ENCODE peak calls at places on chromosomes 6 and 20, in four cellular contexts. H is GM04504, V is cardiac muscle cell, K is neuronal stem cell. F is an unnamed sample.

GRCh38 chr6:101613556-101613955 is 220.0 kb downstream of the GRIK2 start:
- DNase-seq in V (no peak), K (no peak), H (no peak), F (no peak)

GRCh38 chr6:43896474-43896873 is 126.5 kb downstream of the VEGFA start:
- DNase-seq in K (no peak), H (no peak), V (no peak), F (no peak)

GRCh38 chr6:17574871-17575560 is 25.1 kb upstream of the FAM8A1 start:
- DNase-seq in V (no peak), K (no peak), H (peak), F (peak)

GRCh38 chr20:24350923-24351368 is 118.5 kb upstream of the SYNDIG1 start:
- DNase-seq in V (no peak), K (no peak), H (no peak), F (no peak)

GRCh38 chr6:82511546-82511945 is 147.9 kb downstream of the TPBG start:
- DNase-seq in H (no peak), K (no peak), V (no peak), F (no peak)

GRCh38 chr20:54355631-54356280 is 119.6 kb upstream of the DOK5 start:
- DNase-seq in V (no peak), H (no peak), K (no peak), F (no peak)

GRCh38 chr6:158894192-158894591 is 75.0 kb upstream of the EZR start:
- DNase-seq in H (peak), K (peak), V (no peak), F (peak)

GRCh38 chr6:65566117-65566516 is 140.9 kb downstream of the EYS start:
- DNase-seq in H (no peak), V (no peak), K (no peak), F (no peak)

GRCh38 chr20:8161262-8162071 is 29.4 kb downstream of the PLCB1 start:
- DNase-seq in H (no peak), K (no peak), V (peak), F (no peak)

GRCh38 chr6:19415605-19416326 is 421.4 kb upstream of the ID4 start:
- DNase-seq in H (peak), K (no peak), V (no peak), F (no peak)

GRCh38 chr6:169172435-169172834 is 81.2 kb downstream of the THBS2 start:
- DNase-seq in H (peak), V (no peak), K (no peak), F (no peak)

GRCh38 chr6:12280458-12280857 is 9.7 kb upstream of the EDN1 start:
- DNase-seq in H (peak), V (no peak), K (no peak), F (no peak)

GRCh38 chr20:33675127-33675954 is 1.1 kb upstream of the NECAB3 start:
- DNase-seq in V (no peak), H (no peak), K (no peak), F (no peak)

GRCh38 chr6:81938014-81938761 is 185.7 kb upstream of the TENT5A start:
- DNase-seq in V (no peak), K (no peak), H (no peak), F (peak)

GRCh38 chr6:86715676-86716075 is 221.7 kb upstream of the HTR1E start:
- DNase-seq in V (no peak), K (no peak), H (no peak), F (no peak)

GRCh38 chr6:82568290-82568993 is 204.8 kb downstream of the TPBG start:
- DNase-seq in V (no peak), K (no peak), H (no peak), F (no peak)

GRCh38 chr6:14423330-14423729 is 305.8 kb downstream of the CD83 start:
- DNase-seq in K (no peak), H (no peak), V (no peak), F (no peak)